ENCODE peak calls at places on chromosomes 5 and 9, in six cellular contexts. G is HCT116, E is right lobe of liver, W is mucosa of descending colon, Y is dorsolateral prefrontal cortex, A is brain microvascular endothelial cell. M is an unnamed sample.
A peak's percentile ranks its signal among the peaks of the same experiment; 100 is the strongest.

GRCh38 chr9:81719972-81720371 is 30.6 kb upstream of the TLE1 start:
- DNase-seq in G (no peak), E (no peak), W (no peak), Y (no peak), A (no peak), M (no peak)

GRCh38 chr5:136197462-136198142 is 4.6 kb upstream of the SMIM32 start:
- DNase-seq in G (no peak), E (no peak), W (no peak), Y (no peak), A (no peak), M (no peak)

GRCh38 chr9:5186416-5187169 is 1.2 kb upstream of the INSL6 start:
- DNase-seq in G (peak; percentile 48), E (no peak), W (peak; percentile 75), Y (peak; percentile 10), A (peak; percentile 65), M (peak; percentile 57)

GRCh38 chr5:108266235-108266634 is 115.7 kb downstream of the FBXL17 start:
- DNase-seq in G (no peak), E (no peak), W (no peak), Y (no peak), A (no peak), M (no peak)

GRCh38 chr5:175214152-175214551 is 229.8 kb downstream of the DRD1 start:
- DNase-seq in G (peak; percentile 36), E (no peak), W (peak; percentile 10), Y (peak; percentile 58), A (peak; percentile 79), M (peak; percentile 84)

GRCh38 chr5:91383956-91384300 is 811 bp upstream of the ARRDC3 start:
- DNase-seq in G (no peak), E (peak; percentile 37), W (peak; percentile 66), Y (no peak), A (no peak), M (no peak)

GRCh38 chr5:133354323-133355161 is 257.8 kb downstream of the FSTL4 start:
- DNase-seq in G (no peak), E (no peak), W (no peak), Y (no peak), A (no peak), M (no peak)

GRCh38 chr5:151900876-151901275 is 23.8 kb downstream of the GLRA1 start:
- DNase-seq in G (no peak), E (no peak), W (no peak), Y (no peak), A (peak; percentile 43), M (no peak)

GRCh38 chr5:83306572-83307241 is 164.8 kb upstream of the VCAN start:
- DNase-seq in G (peak; percentile 44), E (peak; percentile 20), W (peak; percentile 12), Y (no peak), A (peak; percentile 89), M (peak; percentile 88)

GRCh38 chr5:163757344-163757743 is 251.9 kb downstream of the MAT2B start:
- DNase-seq in G (no peak), E (no peak), W (no peak), Y (no peak), A (no peak), M (no peak)

GRCh38 chr9:101119206-101119819 is 90.8 kb downstream of the PLPPR1 start:
- DNase-seq in G (peak; percentile 28), E (peak; percentile 67), W (peak; percentile 79), Y (peak; percentile 43), A (peak; percentile 29), M (no peak)

GRCh38 chr5:73233461-73234151 is 60.6 kb downstream of the TMEM174 start:
- DNase-seq in G (no peak), E (no peak), W (no peak), Y (no peak), A (no peak), M (no peak)

GRCh38 chr5:135319458-135319857 is 79.6 kb downstream of the MACROH2A1 start:
- DNase-seq in G (no peak), E (no peak), W (no peak), Y (no peak), A (no peak), M (no peak)

GRCh38 chr5:131774652-131775367 is 22.0 kb downstream of the FNIP1 start:
- DNase-seq in G (no peak), E (no peak), W (no peak), Y (no peak), A (no peak), M (no peak)
- H3K4me3 ChIP-seq in G (no peak overlapping the region), E (no peak overlapping the region), W (no peak overlapping the region), Y (no peak overlapping the region), A (no peak overlapping the region), M (no peak overlapping the region)

GRCh38 chr9:124894741-124895170 is 32.8 kb downstream of the ARPC5L start:
- DNase-seq in G (peak; percentile 10), E (no peak), W (peak; percentile 12), Y (no peak), A (peak; percentile 48), M (peak; percentile 20)
- TF ChIP-seq CTCF in G (peak; percentile 35), E (peak; percentile 35), W (no peak), Y (peak; percentile 39), A (peak; percentile 71), M (peak; percentile 67)

GRCh38 chr9:19551124-19551929 is 142.5 kb downstream of the ACER2 start:
- DNase-seq in G (no peak), E (no peak), W (no peak), Y (no peak), A (no peak), M (no peak)
- H3K4me3 ChIP-seq in G (no peak overlapping the region), E (no peak overlapping the region), W (no peak overlapping the region), Y (no peak overlapping the region), A (no peak overlapping the region), M (no peak overlapping the region)

GRCh38 chr5:74641778-74642542 is 1.4 kb upstream of the ENC1 start:
- DNase-seq in G (peak; percentile 43), E (peak; percentile 41), W (peak; percentile 71), Y (no peak), A (peak; percentile 77), M (peak; percentile 72)

GRCh38 chr5:74641014-74641777 is 668 bp upstream of the ENC1 start:
- DNase-seq in G (peak; percentile 48), E (peak; percentile 87), W (peak; percentile 92), Y (peak; percentile 71), A (peak; percentile 79), M (no peak)

GRCh38 chr5:74639538-74640449 is 734 bp downstream of the ENC1 start:
- DNase-seq in G (no peak), E (peak; percentile 64), W (no peak), Y (no peak), A (no peak), M (no peak)

GRCh38 chr5:74638776-74639537 is 1.6 kb downstream of the ENC1 start:
- DNase-seq in G (no peak), E (no peak), W (peak; percentile 39), Y (no peak), A (no peak), M (no peak)

DNA sequence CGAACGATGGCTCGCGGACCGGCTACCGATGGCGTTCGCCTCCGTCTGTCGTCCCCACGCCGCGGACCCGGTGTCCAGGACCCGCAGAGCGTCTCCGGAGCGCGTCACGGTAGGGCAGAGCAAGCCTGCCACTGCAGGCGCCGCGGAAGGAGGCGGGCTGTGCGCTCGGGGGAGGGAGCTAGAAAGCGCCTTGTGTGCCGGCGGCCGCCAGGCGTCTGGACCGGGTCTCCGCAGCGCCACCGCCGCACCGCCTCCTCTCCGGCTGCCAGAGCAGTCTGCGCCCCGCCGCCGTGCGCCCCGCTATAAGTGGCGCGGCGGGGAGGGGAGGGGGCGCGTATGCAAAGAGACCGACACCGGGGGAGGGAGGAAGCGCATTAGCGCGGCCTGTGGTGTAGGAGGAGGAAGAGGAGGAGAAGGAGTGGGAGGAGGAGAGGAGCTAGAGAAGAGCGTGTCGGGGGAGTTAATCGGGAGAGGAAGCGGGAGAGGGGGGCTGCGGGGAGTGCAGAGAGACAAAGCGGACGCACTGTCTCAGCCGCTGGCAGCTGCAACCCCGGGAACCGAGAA is at the start of gene ENC1:
- DNase-seq in G (peak; percentile 55), E (peak; percentile 94), W (peak; percentile 86), Y (peak; percentile 74), A (peak; percentile 86), M (peak; percentile 68)
- TF ChIP-seq CTCF in G (peak; percentile 24), E (peak; percentile 40), W (no peak), Y (peak; percentile 39), A (peak; percentile 58), M (peak; percentile 49)

GRCh38 chr9:132141364-132141947 is 20.4 kb upstream of the NTNG2 start:
- DNase-seq in G (no peak), E (no peak), W (no peak), Y (peak; percentile 35), A (no peak), M (no peak)
- H3K4me3 ChIP-seq in G (no peak overlapping the region), E (no peak overlapping the region), W (no peak overlapping the region), Y (peak overlapping the region; percentile 50), A (peak overlapping the region; percentile 26), M (peak overlapping the region; percentile 14)

GRCh38 chr9:35274988-35275387 is 113.2 kb downstream of the UNC13B start:
- DNase-seq in G (no peak), E (no peak), W (no peak), Y (no peak), A (no peak), M (no peak)
- TF ChIP-seq CTCF in G (no peak), E (no peak), W (no peak), Y (no peak), A (no peak), M (no peak)

DNA sequence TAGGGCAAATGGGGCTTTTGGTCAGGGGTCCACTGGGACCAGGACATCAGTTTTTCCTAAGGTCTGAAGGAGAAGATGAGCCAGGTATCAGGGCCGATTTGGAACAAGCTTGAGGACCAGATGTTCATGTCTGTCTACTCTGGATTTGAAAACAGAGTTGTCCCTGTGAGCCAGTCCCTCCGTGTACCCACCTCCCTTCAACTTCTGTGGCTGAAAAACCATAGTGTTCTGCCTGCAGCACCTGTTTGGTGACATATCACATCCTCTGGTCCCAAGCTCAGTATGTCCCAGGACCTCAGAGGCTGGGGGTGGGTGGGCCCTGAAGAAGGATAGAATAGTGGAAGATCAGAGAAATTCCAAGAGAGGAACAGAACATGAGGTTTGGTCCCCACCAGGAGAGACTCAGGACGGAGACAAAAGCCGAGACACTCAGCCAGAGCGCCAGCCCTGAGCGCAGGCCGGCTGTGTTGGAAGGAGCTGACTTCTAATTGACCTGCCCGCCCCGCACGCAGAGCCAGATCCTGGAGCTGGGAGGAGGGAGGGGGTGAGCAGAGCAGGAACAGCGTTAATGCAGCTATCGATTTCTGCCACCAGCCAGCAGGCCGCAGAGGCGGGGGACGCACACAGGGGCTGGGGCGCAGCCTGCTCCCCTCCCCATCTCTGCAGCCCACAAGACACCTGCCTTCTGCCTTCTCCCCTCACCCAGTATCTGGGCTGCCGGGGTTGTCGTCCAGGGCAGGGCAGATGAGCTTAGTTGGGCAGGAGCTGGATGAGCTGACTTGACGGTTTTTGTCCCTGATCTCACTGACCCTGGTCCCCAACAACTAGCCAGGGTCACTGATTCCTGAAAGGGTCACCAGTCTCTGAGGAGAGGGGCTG is 29.5 kb downstream of the CXXC5 start:
- DNase-seq in G (no peak), E (no peak), W (no peak), Y (no peak), A (no peak), M (no peak)
- H3K4me3 ChIP-seq in G (no peak overlapping the region), E (no peak overlapping the region), W (no peak overlapping the region), Y (no peak overlapping the region), A (no peak overlapping the region), M (no peak overlapping the region)

M was measured in astrocyte of the cerebellum.